ENCODE peak calls at places on chromosomes 6 and 20, in seven cellular contexts. A is GM23338, O is left ventricle myocardium inferior, N is cardiac fibroblast, U is activated B cell treated with CpG ODN at 0.5 μM for 24 hours, C is endothelial cell, R is stomach. E is an unnamed sample.

GRCh38 chr20:63017076-63017825 is 10.5 kb upstream of the BHLHE23 start:
- DNase-seq in A (peak; percentile 0), O (peak; percentile 13), N (no peak), U (no peak), C (no peak), R (no peak), E (no peak)

GRCh38 chr6:136586295-136586694 is 36.1 kb upstream of the MAP7 start:
- DNase-seq in A (no peak), O (no peak), N (peak; percentile 93), U (no peak), C (no peak), R (no peak), E (no peak)

GRCh38 chr6:111201155-111201554 is 113.9 kb downstream of the SLC16A10 start:
- DNase-seq in A (no peak), O (no peak), N (no peak), U (no peak), C (no peak), R (no peak), E (no peak)

GRCh38 chr6:142631517-142632385 is 313.2 kb downstream of the HIVEP2 start:
- DNase-seq in A (no peak), O (no peak), N (no peak), U (no peak), C (no peak), R (no peak), E (no peak)

GRCh38 chr20:63284083-63284440 is 8.9 kb upstream of the COL20A1 start:
- DNase-seq in A (no peak), O (no peak), N (no peak), U (no peak), C (no peak), R (no peak), E (no peak)

GRCh38 chr6:75101896-75102680 is 103.8 kb downstream of the COL12A1 start:
- DNase-seq in A (no peak), O (no peak), N (peak; percentile 90), U (no peak), C (no peak), R (no peak), E (no peak)

GRCh38 chr20:54106162-54106561 is 35.8 kb upstream of the BCAS1 start:
- DNase-seq in A (no peak), O (no peak), N (no peak), U (no peak), C (no peak), R (no peak), E (no peak)

GRCh38 chr20:58892126-58892931 is 39.8 kb downstream of the GNAS start:
- DNase-seq in A (peak; percentile 78), O (peak; percentile 82), N (peak; percentile 61), U (peak; percentile 64), C (peak; percentile 79), R (peak; percentile 67), E (peak; percentile 63)

GRCh38 chr20:23135449-23136447 is 49.6 kb upstream of the CD93 start:
- DNase-seq in A (no peak), O (no peak), N (no peak), U (no peak), C (no peak), R (no peak), E (no peak)

GRCh38 chr6:121522265-121522664 is 86.8 kb downstream of the GJA1 start:
- DNase-seq in A (no peak), O (no peak), N (peak; percentile 99), U (no peak), C (no peak), R (no peak), E (no peak)

GRCh38 chr6:105598264-105598663 is 195.4 kb upstream of the PREP start:
- DNase-seq in A (no peak), O (no peak), N (no peak), U (no peak), C (no peak), R (no peak), E (no peak)

GRCh38 chr6:145148392-145149175 is 586.7 kb downstream of the EPM2A start:
- DNase-seq in A (peak; percentile 25), O (no peak), N (peak; percentile 66), U (no peak), C (no peak), R (peak; percentile 29), E (no peak)

GRCh38 chr6:36516559-36516958 is 30.7 kb downstream of the STK38 start:
- DNase-seq in A (no peak), O (no peak), N (no peak), U (no peak), C (no peak), R (no peak), E (no peak)

GRCh38 chr6:29667158-29667557 is 10.3 kb downstream of the MOG start:
- DNase-seq in A (peak; percentile 96), O (no peak), N (no peak), U (no peak), C (no peak), R (no peak), E (no peak)

GRCh38 chr6:134081506-134081905 is 29.1 kb upstream of the SLC2A12 start:
- DNase-seq in A (no peak), O (no peak), N (no peak), U (no peak), C (no peak), R (no peak), E (no peak)

GRCh38 chr6:111981441-111981840 is 72.5 kb upstream of the CCN6 start:
- DNase-seq in A (no peak), O (no peak), N (no peak), U (no peak), C (no peak), R (no peak), E (no peak)

GRCh38 chr6:39451831-39452230 is 129.3 kb upstream of the KCNK16 start:
- DNase-seq in A (peak; percentile 42), O (no peak), N (peak; percentile 12), U (no peak), C (no peak), R (no peak), E (no peak)
- TF ChIP-seq CTCF in A (peak; percentile 76), O (peak; percentile 31), N (peak; percentile 49), U (no peak), C (peak; percentile 69), R (no peak), E (no peak)

GRCh38 chr20:35599776-35600120 is 15.9 kb upstream of the SPAG4 start:
- DNase-seq in A (no peak), O (no peak), N (no peak), U (no peak), C (no peak), R (no peak), E (no peak)

GRCh38 chr20:35597186-35597585 is 18.4 kb upstream of the SPAG4 start:
- DNase-seq in A (no peak), O (no peak), N (no peak), U (no peak), C (no peak), R (no peak), E (no peak)

GRCh38 chr20:35600176-35600995 is 15.2 kb upstream of the SPAG4 start:
- DNase-seq in A (peak; percentile 65), O (no peak), N (no peak), U (no peak), C (no peak), R (no peak), E (no peak)

GRCh38 chr20:35598476-35598875 is 17.2 kb upstream of the SPAG4 start:
- DNase-seq in A (no peak), O (no peak), N (no peak), U (no peak), C (no peak), R (no peak), E (no peak)

DNA sequence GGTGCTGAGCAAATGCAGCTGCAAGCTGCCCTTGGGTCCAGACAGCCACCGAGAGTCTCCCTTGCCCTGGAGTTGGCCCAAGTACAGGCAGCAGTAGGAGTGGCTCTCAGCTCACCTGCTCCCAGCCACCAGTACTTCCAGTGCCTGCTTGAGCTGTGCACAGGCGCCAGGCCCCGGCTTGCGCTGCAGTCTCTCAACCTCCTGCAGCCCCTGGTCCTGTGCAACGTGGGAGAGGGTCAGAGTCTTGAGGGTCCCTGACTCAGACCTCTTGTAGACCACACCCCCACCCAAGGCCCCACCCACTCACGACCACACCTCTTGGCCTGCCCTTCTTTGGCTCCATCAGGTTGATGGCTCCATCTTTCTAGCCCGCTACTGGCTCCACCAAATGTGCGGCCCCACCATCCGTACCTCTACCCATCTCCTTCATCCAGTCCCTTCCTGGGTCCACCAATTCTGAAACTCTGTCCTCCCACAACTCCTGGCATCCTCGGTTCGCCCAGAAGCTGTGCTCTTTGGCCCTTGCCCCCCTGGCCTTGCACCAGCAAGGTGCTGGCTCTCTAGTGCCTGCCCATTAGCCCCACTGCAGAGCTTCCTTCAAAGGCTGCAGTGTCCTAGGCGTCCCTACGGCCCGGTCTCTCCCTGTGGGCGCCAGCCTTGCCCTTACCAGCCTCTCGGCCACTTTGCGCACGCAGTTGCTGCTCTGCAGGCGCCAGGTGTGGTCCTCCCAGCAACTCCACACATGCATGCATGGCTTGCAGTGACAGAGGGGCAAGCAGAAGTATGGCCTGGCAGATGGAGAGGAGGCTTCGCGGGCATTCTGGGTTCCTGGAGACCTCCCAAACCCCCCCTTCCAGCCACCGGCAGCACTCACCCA is 16.5 kb upstream of the SPAG4 start:
- DNase-seq in A (no peak), O (no peak), N (no peak), U (no peak), C (no peak), R (peak; percentile 60), E (no peak)
- TF ChIP-seq CTCF in A (no peak), O (no peak), N (no peak), U (no peak), C (no peak), R (no peak), E (no peak)

GRCh38 chr6:132259070-132259469 is 142.2 kb downstream of the MOXD1 start:
- DNase-seq in A (peak; percentile 42), O (no peak), N (peak; percentile 71), U (no peak), C (no peak), R (no peak), E (no peak)
- TF ChIP-seq CTCF in A (peak; percentile 63), O (peak; percentile 29), N (peak; percentile 47), U (no peak), C (peak; percentile 44), R (no peak), E (no peak)

DNA sequence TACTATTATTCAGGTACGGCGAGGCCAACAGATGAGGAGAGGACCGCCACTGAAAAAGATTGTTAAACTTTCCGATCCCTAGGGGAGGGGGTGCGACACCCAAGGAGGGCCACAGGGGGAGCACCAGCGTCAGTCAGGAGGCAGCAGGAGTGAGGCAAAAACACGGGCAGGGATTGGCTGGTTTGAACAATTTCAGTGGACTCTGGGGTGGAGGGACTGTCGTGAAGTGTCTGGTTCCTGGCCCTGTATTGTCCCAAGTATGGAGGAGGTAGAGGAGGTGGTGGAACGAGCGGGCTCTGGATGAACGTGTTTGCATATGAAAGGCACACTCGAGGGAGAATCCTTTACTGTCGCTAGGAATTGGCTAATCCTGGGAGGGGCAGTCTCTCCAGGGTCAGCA is 32.5 kb upstream of the MCUR1 start:
- DNase-seq in A (peak; percentile 85), O (no peak), N (no peak), U (no peak), C (no peak), R (no peak), E (no peak)
- TF ChIP-seq CTCF in A (peak; percentile 58), O (no peak), N (no peak), U (no peak), C (peak; percentile 40), R (no peak), E (no peak)

E was measured in natural killer cell.